ENCODE peak calls at places on chromosomes 13 and 19, in five cellular contexts. R is heart left ventricle, A is SK-N-SH, T is sigmoid colon, O is neural progenitor cell. E is an unnamed sample.
A peak's percentile ranks its signal among the peaks of the same experiment; 100 is the strongest.

GRCh38 chr19:17420267-17420924 is 549 bp downstream of the MVB12A start:
- DNase-seq in T (peak; percentile 74), A (peak; percentile 85), O (peak; percentile 77), R (no peak), E (peak; percentile 17)

GRCh38 chr13:47903836-47904235 is 97.2 kb downstream of the SUCLA2 start:
- DNase-seq in O (no peak), A (no peak), R (no peak), T (no peak), E (no peak)

GRCh38 chr13:33284016-33284415 is 1.5 kb downstream of the STARD13 start:
- DNase-seq in T (no peak), A (no peak), O (no peak), R (no peak), E (no peak)

GRCh38 chr19:13788991-13789390 is 6.3 kb upstream of the ZSWIM4 start:
- DNase-seq in A (no peak), T (no peak), O (no peak), R (no peak), E (no peak)

GRCh38 chr13:110306340-110306959 is 507 bp downstream of the COL4A1 start:
- DNase-seq in A (peak; percentile 64), R (no peak), T (peak; percentile 80), O (peak; percentile 69), E (no peak)

GRCh38 chr13:71118779-71119364 is 748.1 kb downstream of the DACH1 start:
- DNase-seq in T (no peak), A (no peak), R (no peak), O (no peak), E (no peak)

GRCh38 chr19:31066385-31066784 is 282.9 kb downstream of the TSHZ3 start:
- DNase-seq in R (no peak), A (no peak), O (no peak), T (no peak), E (peak; percentile 72)

GRCh38 chr19:13621413-13621812 is 115.1 kb upstream of the CACNA1A start:
- DNase-seq in O (no peak), A (no peak), R (no peak), T (no peak), E (peak; percentile 70)

GRCh38 chr19:2255982-2256685 is at the start of gene JSRP1:
- DNase-seq in T (no peak), O (no peak), R (no peak), A (peak; percentile 94), E (no peak)

DNA sequence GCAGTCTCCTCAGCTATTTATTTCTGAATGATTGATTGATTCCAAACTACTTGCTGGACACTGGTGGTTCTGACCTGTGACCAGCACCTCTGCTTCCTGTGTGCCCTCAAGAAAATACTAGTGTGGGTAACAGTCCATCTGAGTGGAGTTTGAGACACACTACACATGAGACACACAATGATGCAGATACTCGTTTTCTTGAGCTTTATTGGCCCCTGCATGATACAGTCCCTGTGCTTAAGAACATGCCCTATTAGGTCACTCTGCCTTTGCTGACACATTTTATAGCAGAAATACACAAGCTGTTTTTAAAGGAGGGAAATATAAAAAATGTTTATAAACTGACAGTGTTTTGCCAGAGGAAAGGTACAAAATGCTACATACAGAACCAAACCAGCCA is 126.9 kb downstream of the STK24 start:
- DNase-seq in A (no peak), T (no peak), O (no peak), R (no peak), E (no peak)
- H3K4me1 ChIP-seq in A (peaks cover 5% of the 10 kb centered on the region), T (peaks cover 53% of the 10 kb centered on the region), O (peaks cover 20% of the 10 kb centered on the region), R (peaks cover 63% of the 10 kb centered on the region), E (no peaks in the 10 kb centered on the region)

GRCh38 chr19:45763691-45764294 is 5.3 kb downstream of the SIX5 start:
- DNase-seq in O (no peak), R (peak; percentile 59), A (peak; percentile 25), T (peak; percentile 70), E (no peak)
- H3K27ac ChIP-seq in O (no peak overlapping the region), R (peak overlapping the region; percentile 98), A (no peak overlapping the region), T (peak overlapping the region; percentile 98), E (no peak overlapping the region)

GRCh38 chr19:7922841-7923205 is 2.7 kb downstream of the SNAPC2 start:
- DNase-seq in A (no peak), R (no peak), O (no peak), T (no peak), E (no peak)
- H3K4me1 ChIP-seq in A (peaks cover 22% of the 10 kb centered on the region), R (peaks cover 51% of the 10 kb centered on the region), O (peaks cover 8% of the 10 kb centered on the region), T (peaks cover 86% of the 10 kb centered on the region), E (no peaks in the 10 kb centered on the region)

DNA sequence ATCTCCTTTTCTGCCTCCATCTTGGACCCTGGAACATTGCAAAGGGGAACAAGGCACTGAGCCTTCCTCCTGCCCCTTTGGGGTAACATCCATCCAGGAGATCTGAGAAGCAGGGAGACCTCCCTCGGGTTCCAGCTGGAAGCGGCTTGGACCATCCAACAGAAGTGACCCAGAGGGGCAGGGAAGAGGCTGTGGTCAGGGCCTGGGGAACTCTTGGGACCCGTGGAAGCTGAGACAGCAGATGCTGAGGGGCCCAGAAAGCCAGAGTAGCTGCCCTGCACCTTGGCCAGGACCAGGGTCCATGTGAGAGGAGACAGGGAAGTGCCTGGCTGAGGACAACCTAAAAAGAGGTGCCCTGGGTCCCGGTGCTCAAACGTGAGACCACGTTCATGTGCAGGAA is 21.9 kb upstream of the KCTD15 start:
- DNase-seq in O (no peak), T (no peak), R (no peak), A (no peak), E (no peak)
- H3K27ac ChIP-seq in O (no peak overlapping the region), T (no peak overlapping the region), R (no peak overlapping the region), A (no peak overlapping the region), E (no peak overlapping the region)

GRCh38 chr19:4064073-4064550 is 2.6 kb downstream of the ZBTB7A start:
- DNase-seq in A (peak; percentile 63), R (no peak), O (peak; percentile 47), T (peak; percentile 82), E (no peak)

GRCh38 chr19:4063369-4064072 is 3.2 kb downstream of the ZBTB7A start:
- DNase-seq in O (peak; percentile 55), T (no peak), A (no peak), R (no peak), E (no peak)

GRCh38 chr19:4066176-4066606 is 508 bp downstream of the ZBTB7A start:
- DNase-seq in T (peak; percentile 84), A (no peak), R (peak; percentile 79), O (no peak), E (no peak)

GRCh38 chr19:4065430-4066175 is 1.1 kb downstream of the ZBTB7A start:
- DNase-seq in R (peak; percentile 99), O (peak; percentile 99), T (peak; percentile 99), A (peak; percentile 99), E (peak; percentile 68)

DNA sequence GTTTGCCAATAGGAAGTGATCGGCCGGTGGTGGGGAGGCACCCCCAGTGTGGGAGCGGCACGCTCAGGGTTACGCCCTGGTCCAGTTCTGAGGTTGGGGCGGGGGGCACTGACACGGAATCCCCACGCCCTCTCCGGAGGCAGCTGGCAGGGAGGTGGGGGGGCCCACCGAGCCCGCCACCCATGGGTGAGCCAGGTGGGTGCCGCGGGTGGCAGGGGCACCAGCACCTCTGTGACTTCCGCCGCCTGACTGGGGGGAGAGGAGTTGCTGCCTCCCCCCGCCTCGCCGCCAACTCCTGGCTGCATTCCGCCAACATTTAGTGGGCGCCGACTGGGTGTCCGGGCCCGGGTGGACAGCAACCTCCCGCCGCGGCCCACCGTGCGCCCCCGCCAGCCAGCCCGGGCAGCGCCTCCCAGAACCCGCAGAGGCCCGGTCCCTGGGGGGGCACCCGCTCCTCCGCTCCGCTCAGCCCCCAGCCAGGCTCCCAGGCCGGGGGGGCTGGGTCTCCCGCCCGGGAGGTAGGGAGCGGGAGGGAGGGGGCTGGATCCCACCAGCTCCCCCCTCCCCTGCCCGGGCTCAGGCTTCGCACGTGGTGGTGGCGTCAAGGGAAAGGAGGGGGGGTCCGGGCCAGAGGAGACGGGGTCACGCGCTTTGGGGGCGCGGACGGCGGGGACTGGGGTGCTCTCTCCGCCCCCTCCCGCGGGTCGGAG is 2.0 kb downstream of the ZBTB7A start:
- DNase-seq in O (peak; percentile 65), R (peak; percentile 79), A (peak; percentile 86), T (peak; percentile 89), E (no peak)
- H3K4me1 ChIP-seq in O (peaks cover 13% of the 10 kb centered on the region), R (peaks cover 61% of the 10 kb centered on the region), A (no peaks in the 10 kb centered on the region), T (peaks cover 63% of the 10 kb centered on the region), E (peaks cover 8% of the 10 kb centered on the region)

DNA sequence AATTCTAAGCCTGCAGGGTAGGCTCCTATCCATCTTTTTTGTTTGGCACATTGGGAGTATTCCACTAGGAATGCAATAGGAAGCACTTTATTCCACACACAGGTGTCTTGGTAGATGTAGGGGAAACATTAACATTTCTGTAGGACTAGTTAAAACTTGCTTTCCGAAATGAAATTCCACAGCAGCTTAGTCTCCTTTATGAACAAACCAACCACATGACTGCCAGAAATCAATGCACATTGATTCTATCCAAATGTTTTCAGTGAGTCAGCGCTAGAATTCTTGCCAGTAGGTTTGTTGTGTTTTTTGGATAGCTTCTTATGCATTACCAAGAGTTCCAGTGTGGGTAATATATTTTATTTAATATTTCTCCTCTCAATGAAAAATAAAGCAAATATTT is 207.9 kb upstream of the CSNK1A1L start:
- DNase-seq in A (no peak), R (no peak), T (no peak), O (no peak), E (peak; percentile 94)
- H3K27ac ChIP-seq in A (peak overlapping the region; percentile 34), R (no peak overlapping the region), T (no peak overlapping the region), O (no peak overlapping the region), E (no peak overlapping the region)

GRCh38 chr19:5966215-5966614 is 11.7 kb downstream of the RANBP3 start:
- DNase-seq in A (no peak), R (peak; percentile 20), T (peak; percentile 82), O (no peak), E (no peak)

GRCh38 chr19:5966941-5967340 is 11.0 kb downstream of the RANBP3 start:
- DNase-seq in T (peak; percentile 57), O (no peak), A (no peak), R (peak; percentile 15), E (no peak)

GRCh38 chr19:5961969-5962945 is 15.7 kb downstream of the RANBP3 start:
- DNase-seq in T (no peak), R (peak; percentile 68), A (no peak), O (no peak), E (no peak)

GRCh38 chr19:5964816-5965565 is 12.9 kb downstream of the RANBP3 start:
- DNase-seq in O (no peak), R (peak; percentile 2), T (peak; percentile 54), A (peak; percentile 15), E (no peak)

DNA sequence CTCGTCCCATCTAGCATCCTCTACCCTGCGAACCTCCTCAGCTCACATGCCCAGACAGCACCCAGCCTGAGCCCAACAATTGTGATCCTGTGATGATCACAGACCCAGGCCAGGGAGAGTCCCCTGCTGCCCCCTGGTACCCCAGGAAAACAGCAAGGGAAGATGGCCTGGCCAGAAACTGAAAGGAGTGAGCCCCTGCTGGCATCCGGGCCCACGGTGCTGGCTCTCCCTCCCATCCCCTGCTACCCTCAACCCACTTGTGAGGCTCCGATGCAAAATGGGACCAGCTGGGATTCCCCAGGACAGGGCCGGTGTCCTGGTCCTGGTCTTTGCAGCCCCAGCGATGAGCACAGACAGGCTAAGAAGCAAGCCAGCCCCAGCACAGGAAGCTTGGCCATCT is 14.1 kb downstream of the RANBP3 start:
- DNase-seq in O (no peak), A (no peak), R (peak; percentile 20), T (no peak), E (no peak)
- H3K4me1 ChIP-seq in O (peaks cover 15% of the 10 kb centered on the region), A (no peaks in the 10 kb centered on the region), R (peaks cover 98% of the 10 kb centered on the region), T (peaks cover 85% of the 10 kb centered on the region), E (peaks cover 15% of the 10 kb centered on the region)

DNA sequence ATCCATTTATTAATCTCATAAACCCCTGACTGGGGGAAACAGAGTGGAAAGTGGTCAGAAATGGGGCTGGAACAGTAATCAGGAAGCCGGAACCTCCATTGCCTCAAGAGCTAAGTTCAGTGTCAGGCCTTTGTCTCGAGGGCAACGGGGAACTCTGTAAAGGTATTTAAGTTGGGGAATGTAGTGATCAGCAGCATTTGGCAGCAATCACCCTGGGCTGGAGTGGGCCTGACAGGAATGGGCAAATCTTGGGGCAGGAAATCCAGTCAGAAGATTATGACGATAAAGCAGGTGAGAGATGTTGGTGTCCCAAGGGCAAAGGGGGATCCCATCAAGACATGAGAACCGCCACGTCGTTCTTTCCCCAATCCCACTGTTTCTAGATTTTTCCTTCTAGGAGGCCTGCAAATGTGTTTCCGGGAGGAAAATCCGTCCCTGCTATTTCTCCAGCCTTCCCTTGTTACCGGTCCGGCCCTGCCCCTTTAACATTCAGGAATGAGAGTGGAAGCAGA is 232.4 kb upstream of the SERP2 start:
- DNase-seq in A (no peak), T (no peak), O (peak; percentile 20), R (no peak), E (peak; percentile 64)
- H3K27ac ChIP-seq in A (peak overlapping the region; percentile 94), T (peak overlapping the region; percentile 89), O (peak overlapping the region; percentile 90), R (peak overlapping the region; percentile 94), E (peak overlapping the region; percentile 96)